ENCODE peak calls at places on chromosomes 6 and 20, in five cellular contexts. K, F, G, A and P are unnamed samples.

GRCh38 chr20:44745560-44746366 is at the start of gene KCNK15:
- DNase-seq in K (peak; percentile 68), F (peak; percentile 41), G (no peak), A (no peak), P (peak; percentile 93)

GRCh38 chr6:56671651-56672461 is 29.2 kb upstream of the DST start:
- DNase-seq in K (no peak), F (peak; percentile 71), G (no peak), A (no peak), P (no peak)

GRCh38 chr6:53850527-53850926 is 55.7 kb downstream of the LRRC1 start:
- DNase-seq in K (no peak), F (no peak), G (no peak), A (no peak), P (no peak)

GRCh38 chr6:131197716-131198115 is 62.4 kb downstream of the AKAP7 start:
- DNase-seq in K (no peak), F (no peak), G (no peak), A (no peak), P (no peak)

GRCh38 chr6:34792605-34793500 is 970 bp downstream of the BLTP3A start:
- DNase-seq in K (peak; percentile 39), F (peak; percentile 71), G (peak; percentile 76), A (peak; percentile 23), P (peak; percentile 89)

GRCh38 chr6:16576391-16577368 is 184.6 kb downstream of the ATXN1 start:
- DNase-seq in K (no peak), F (no peak), G (no peak), A (peak; percentile 3), P (no peak)

GRCh38 chr6:54717849-54718455 is 128.6 kb upstream of the FAM83B start:
- DNase-seq in K (peak; percentile 67), F (peak; percentile 73), G (peak; percentile 69), A (peak; percentile 48), P (peak; percentile 70)

GRCh38 chr6:44001318-44001868 is 125.9 kb downstream of the MRPL14 start:
- DNase-seq in K (peak; percentile 76), F (peak; percentile 95), G (peak; percentile 71), A (peak; percentile 57), P (peak; percentile 90)

GRCh38 chr6:111803804-111804203 is 69.4 kb downstream of the FYN start:
- DNase-seq in K (no peak), F (no peak), G (no peak), A (no peak), P (no peak)

GRCh38 chr6:38033442-38033982 is 214.0 kb downstream of the ZFAND3 start:
- DNase-seq in K (no peak), F (no peak), G (no peak), A (no peak), P (no peak)

GRCh38 chr20:39813190-39813829 is 851.2 kb downstream of the DHX35 start:
- DNase-seq in K (no peak), F (no peak), G (no peak), A (no peak), P (no peak)

GRCh38 chr6:170143401-170144150 is 147.3 kb downstream of the DLL1 start:
- DNase-seq in K (no peak), F (no peak), G (no peak), A (no peak), P (no peak)

GRCh38 chr6:108609276-108609769 is 48.6 kb downstream of the FOXO3 start:
- DNase-seq in K (no peak), F (peak; percentile 43), G (no peak), A (no peak), P (peak; percentile 27)

GRCh38 chr20:39289831-39290230 is 327.7 kb downstream of the DHX35 start:
- DNase-seq in K (no peak), F (peak; percentile 76), G (no peak), A (no peak), P (no peak)

GRCh38 chr20:44909872-44910689 is at the start of gene PABPC1L:
- DNase-seq in K (peak; percentile 80), F (peak; percentile 93), G (peak; percentile 76), A (peak; percentile 61), P (peak; percentile 95)

GRCh38 chr20:52192296-52193007 is 873 bp upstream of the ZFP64 start:
- DNase-seq in K (peak; percentile 78), F (peak; percentile 87), G (no peak), A (peak; percentile 79), P (no peak)

GRCh38 chr6:39079726-39080125 is 31.1 kb downstream of the GLP1R start:
- DNase-seq in K (no peak), F (no peak), G (no peak), A (no peak), P (peak; percentile 74)

GRCh38 chr20:19552144-19552895 is 205.7 kb upstream of the RIN2 start:
- DNase-seq in K (peak; percentile 83), F (peak; percentile 88), G (no peak), A (peak; percentile 25), P (peak; percentile 23)

GRCh38 chr20:9996944-9997343 is 37.8 kb upstream of the ANKEF1 start:
- DNase-seq in K (no peak), F (no peak), G (no peak), A (no peak), P (no peak)

GRCh38 chr6:170050591-170051041 is 240.3 kb downstream of the DLL1 start:
- DNase-seq in K (no peak), F (no peak), G (no peak), A (no peak), P (peak; percentile 74)

GRCh38 chr6:14910692-14911547 is 334.9 kb upstream of the JARID2 start:
- DNase-seq in K (no peak), F (no peak), G (no peak), A (no peak), P (no peak)

GRCh38 chr6:52558266-52559000 is 18.4 kb downstream of the TRAM2 start:
- DNase-seq in K (no peak), F (no peak), G (no peak), A (no peak), P (no peak)

GRCh38 chr6:131995924-131996323 is 44.8 kb upstream of the CCN2 start:
- DNase-seq in K (no peak), F (no peak), G (peak; percentile 61), A (peak; percentile 56), P (peak; percentile 60)

GRCh38 chr6:26250806-26251075 is 114.3 kb upstream of the BTN3A2 start:
- DNase-seq in K (peak; percentile 59), F (no peak), G (no peak), A (no peak), P (no peak)

GRCh38 chr6:113184291-113184690 is 672.9 kb upstream of the MARCKS start:
- DNase-seq in K (no peak), F (no peak), G (no peak), A (peak; percentile 5), P (peak; percentile 29)

GRCh38 chr20:41309817-41310216 is 7.7 kb downstream of the ZHX3 start:
- DNase-seq in K (no peak), F (no peak), G (no peak), A (no peak), P (no peak)

GRCh38 chr6:14129572-14129971 is 12.0 kb downstream of the CD83 start:
- DNase-seq in K (peak; percentile 80), F (peak; percentile 76), G (no peak), A (peak; percentile 58), P (peak; percentile 86)

GRCh38 chr6:56386717-56387116 is 139.3 kb upstream of the COL21A1 start:
- DNase-seq in K (no peak), F (no peak), G (no peak), A (no peak), P (no peak)

GRCh38 chr6:161437851-161438250 is 164.0 kb upstream of the AGPAT4 start:
- DNase-seq in K (no peak), F (no peak), G (no peak), A (no peak), P (no peak)

DNA sequence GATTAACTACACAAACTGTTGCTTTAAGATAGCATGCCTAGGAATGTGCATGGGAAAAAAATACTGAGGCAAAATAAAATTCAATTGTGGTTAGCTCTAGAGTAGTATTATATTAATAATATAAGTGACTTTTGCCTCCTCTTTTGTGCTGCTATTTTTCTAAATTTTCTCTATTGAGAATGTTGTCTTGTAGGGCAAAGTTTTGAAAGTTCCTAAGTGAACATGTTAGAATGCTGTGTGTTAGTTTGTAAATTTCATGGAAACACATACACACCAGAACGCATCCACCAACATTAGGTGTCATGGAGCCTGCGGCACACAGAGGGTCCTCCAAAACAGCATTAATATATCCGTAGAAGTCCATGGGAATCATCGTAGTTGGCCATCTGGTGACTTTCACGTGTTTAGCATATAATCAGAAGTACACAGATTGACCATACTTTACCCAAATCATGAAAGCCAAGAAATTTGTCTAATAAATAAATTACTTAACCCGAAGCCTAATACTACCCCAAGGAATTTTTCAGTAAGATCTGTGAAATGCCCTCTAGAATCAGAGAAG is 25.6 kb downstream of the ARHGAP18 start:
- DNase-seq in K (no peak), F (no peak), G (no peak), A (no peak), P (no peak)
- H3K4me1 ChIP-seq in K (no peaks in the 10 kb centered on the region), F (no peaks in the 10 kb centered on the region), G (peaks cover 22% of the 10 kb centered on the region), A (peaks cover 46% of the 10 kb centered on the region), P (peaks cover 63% of the 10 kb centered on the region)

GRCh38 chr6:3202999-3203696 is 24.3 kb downstream of the TUBB2B start:
- DNase-seq in K (no peak), F (no peak), G (no peak), A (no peak), P (no peak)
- H3K4me2 ChIP-seq in K (no peak overlapping the region), F (no peak overlapping the region), G (no peak overlapping the region), A (no peak overlapping the region), P (no peak overlapping the region)

GRCh38 chr6:25173951-25174474 is 105.2 kb upstream of the CARMIL1 start:
- DNase-seq in K (no peak), F (peak; percentile 24), G (peak; percentile 98), A (peak; percentile 62), P (peak; percentile 61)

GRCh38 chr6:25175656-25176055 is 103.5 kb upstream of the CARMIL1 start:
- DNase-seq in K (no peak), F (peak; percentile 23), G (no peak), A (peak; percentile 19), P (no peak)

GRCh38 chr6:25173232-25173631 is 105.9 kb upstream of the CARMIL1 start:
- DNase-seq in K (no peak), F (no peak), G (no peak), A (no peak), P (no peak)

GRCh38 chr6:25175216-25175615 is 104.0 kb upstream of the CARMIL1 start:
- DNase-seq in K (no peak), F (peak; percentile 69), G (peak; percentile 89), A (peak; percentile 36), P (no peak)

DNA sequence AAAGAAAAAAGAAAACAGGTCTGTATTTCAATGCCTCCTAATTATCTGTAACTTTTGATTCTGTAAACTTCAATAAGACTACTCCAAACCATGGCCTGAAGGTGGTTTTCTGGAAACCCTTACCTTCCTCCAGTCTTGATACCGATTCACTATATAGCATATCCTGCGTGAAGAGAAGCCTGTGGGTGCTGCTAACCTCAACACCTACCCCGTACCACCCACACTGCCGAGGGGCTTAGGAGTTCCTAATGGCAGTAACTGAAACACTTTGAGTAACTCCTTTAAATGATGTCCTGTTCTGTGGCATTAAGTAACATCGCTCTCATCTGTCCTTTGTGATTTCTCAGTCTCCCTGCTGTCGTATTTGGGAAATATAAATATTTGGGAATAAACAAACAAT is 104.5 kb upstream of the CARMIL1 start:
- DNase-seq in K (no peak), F (no peak), G (no peak), A (no peak), P (no peak)
- H3K4me1 ChIP-seq in K (no peaks in the 10 kb centered on the region), F (no peaks in the 10 kb centered on the region), G (peaks cover 56% of the 10 kb centered on the region), A (peaks cover 35% of the 10 kb centered on the region), P (peaks cover 42% of the 10 kb centered on the region)

DNA sequence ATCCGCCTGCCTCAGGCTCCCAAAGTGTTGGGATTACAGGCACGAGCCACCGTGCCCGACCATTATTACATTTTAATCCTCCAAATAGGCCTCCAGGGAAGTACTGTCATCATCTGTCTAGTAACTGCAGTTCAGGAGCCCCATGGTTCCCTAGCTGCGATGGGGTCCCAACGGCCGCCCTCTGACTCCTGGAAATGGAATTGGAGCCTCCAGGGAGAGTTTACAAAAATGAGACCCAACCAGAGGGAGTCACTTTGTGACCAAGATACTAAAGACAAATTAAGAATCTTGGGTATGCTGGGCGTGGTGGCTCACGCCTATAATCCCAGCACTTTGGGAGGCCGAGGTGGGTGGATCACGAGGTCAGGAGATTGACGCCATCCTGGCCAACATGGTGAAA is 36.7 kb downstream of the TFAP2C start:
- DNase-seq in K (no peak), F (no peak), G (no peak), A (peak; percentile 44), P (no peak)
- H3K4me2 ChIP-seq in K (no peak overlapping the region), F (no peak overlapping the region), G (no peak overlapping the region), A (no peak overlapping the region), P (no peak overlapping the region)